ENCODE peak calls at places on chromosomes 4 and X, in ten cellular contexts. F is hepatic stellate cell; R is AG04449; V is neural progenitor cell; P is NCI-H510A treated with DMSO at 0.1 percent for 48 hours; U is glomerular endothelial cell; L is Caki2; C is mammary epithelial cell; X is T-helper 17 cell; Y is stimulated activated CD4-positive, alpha-beta T cell treated with anti-CD3 and anti-CD28 coated beads, Interleukin-4, amount 100 ng/mL, for 1 hour. S is an unnamed sample.

GRCh38 chr4:22842360-22842759 is 149.6 kb downstream of the GBA3 start:
- DNase-seq in L (no peak), P (no peak), V (peak; percentile 76), Y (no peak), F (no peak), U (no peak), R (no peak), X (no peak), C (no peak), S (no peak)

GRCh38 chr4:13980317-13980716 is 352.8 kb upstream of the BOD1L1 start:
- DNase-seq in C (peak; percentile 94), V (no peak), R (peak; percentile 85), P (no peak), L (peak; percentile 29), X (no peak), F (peak; percentile 70), U (no peak), Y (no peak), S (no peak)

GRCh38 chr4:156594619-156595018 is 377.0 kb downstream of the PDGFC start:
- DNase-seq in F (no peak), P (peak; percentile 27), Y (no peak), X (no peak), L (no peak), R (no peak), V (no peak), C (peak; percentile 24), U (no peak), S (no peak)

GRCh38 chrX:46580613-46581012 is 7.0 kb downstream of the CHST7 start:
- DNase-seq in P (no peak), U (no peak), R (no peak), C (no peak), Y (no peak), X (no peak), F (no peak), L (no peak), V (no peak), S (no peak)

GRCh38 chrX:15570145-15570544 is 30.6 kb downstream of the ACE2 start:
- DNase-seq in P (no peak), C (no peak), F (no peak), Y (no peak), L (no peak), X (no peak), R (no peak), U (no peak), V (no peak), S (no peak)

GRCh38 chr4:182143822-182144620 is 99.2 kb upstream of the TENM3 start:
- DNase-seq in X (no peak), F (no peak), C (peak; percentile 88), V (peak; percentile 88), L (peak; percentile 90), R (peak; percentile 38), U (no peak), Y (no peak), P (peak; percentile 34), S (peak; percentile 86)

GRCh38 chr4:91630764-91631163 is 673.0 kb upstream of the GRID2 start:
- DNase-seq in L (no peak), V (no peak), U (no peak), R (no peak), X (no peak), F (no peak), P (no peak), Y (no peak), C (no peak), S (no peak)

GRCh38 chrX:85685843-85686242 is 306.4 kb upstream of the POF1B start:
- DNase-seq in X (no peak), C (no peak), F (no peak), Y (no peak), R (no peak), V (no peak), P (no peak), U (no peak), L (no peak), S (no peak)

GRCh38 chr4:151917145-151917775 is 156.5 kb upstream of the GATB start:
- DNase-seq in F (no peak), R (no peak), P (no peak), L (no peak), C (no peak), Y (no peak), X (no peak), U (no peak), V (peak; percentile 66), S (peak; percentile 53)

GRCh38 chr4:17367201-17367600 is 144.7 kb downstream of the QDPR start:
- DNase-seq in X (no peak), Y (no peak), U (no peak), R (no peak), L (no peak), P (no peak), C (no peak), V (no peak), F (no peak), S (no peak)

GRCh38 chrX:37926700-37927099 is 79.3 kb upstream of the DYNLT3 start:
- DNase-seq in U (peak; percentile 25), X (no peak), F (peak; percentile 9), P (peak; percentile 63), C (no peak), Y (no peak), L (peak; percentile 15), V (peak; percentile 21), R (peak; percentile 0), S (peak; percentile 3)

GRCh38 chrX:150664290-150664689 is 28.9 kb upstream of the MTMR1 start:
- DNase-seq in X (no peak), C (no peak), L (no peak), Y (no peak), R (no peak), P (no peak), U (no peak), F (no peak), V (no peak), S (no peak)

GRCh38 chr4:41213563-41214157 is 682 bp downstream of the APBB2 start:
- DNase-seq in X (no peak), V (no peak), F (no peak), Y (peak; percentile 11), P (no peak), C (peak; percentile 20), L (no peak), R (no peak), U (no peak), S (no peak)

GRCh38 chr4:76212851-76213414 is 691 bp downstream of the SCARB2 start:
- DNase-seq in P (peak; percentile 70), F (no peak), R (no peak), Y (peak; percentile 24), C (peak; percentile 51), X (peak; percentile 31), L (no peak), V (peak; percentile 25), U (no peak), S (peak; percentile 20)

GRCh38 chrX:84168574-84168973 is 19.4 kb downstream of the RPS6KA6 start:
- DNase-seq in U (no peak), L (no peak), Y (no peak), F (no peak), C (no peak), R (no peak), X (no peak), P (no peak), V (no peak), S (no peak)

GRCh38 chrX:150558424-150558823 is 10.0 kb upstream of the MTM1 start:
- DNase-seq in L (no peak), V (peak; percentile 49), P (no peak), X (no peak), Y (no peak), C (no peak), R (no peak), U (no peak), F (no peak), S (peak; percentile 58)

GRCh38 chrX:3994315-3994714 is 280.9 kb upstream of the PRKX start:
- DNase-seq in P (no peak), F (no peak), X (no peak), V (no peak), U (no peak), Y (no peak), C (no peak), L (no peak), R (no peak), S (no peak)

GRCh38 chrX:40931921-40932320 is 153.3 kb upstream of the USP9X start:
- DNase-seq in U (no peak), Y (no peak), V (no peak), F (no peak), C (no peak), P (no peak), X (no peak), L (no peak), R (no peak), S (no peak)

GRCh38 chrX:39409246-39409917 is 608.1 kb downstream of the MID1IP1 start:
- DNase-seq in C (peak; percentile 3), X (no peak), P (no peak), U (no peak), V (no peak), F (no peak), L (no peak), Y (no peak), R (no peak), S (no peak)

GRCh38 chr4:83616252-83616651 is 80.3 kb downstream of the GPAT3 start:
- DNase-seq in X (no peak), R (no peak), P (no peak), U (no peak), Y (no peak), L (no peak), C (no peak), F (no peak), V (no peak), S (no peak)

GRCh38 chr4:522911-523443 is 24.0 kb downstream of the PIGG start:
- DNase-seq in U (no peak), X (no peak), Y (no peak), P (no peak), C (no peak), F (no peak), V (no peak), R (no peak), L (no peak), S (no peak)

GRCh38 chr4:73185903-73186302 is 72.7 kb downstream of the ANKRD17 start:
- DNase-seq in C (no peak), X (no peak), Y (no peak), L (no peak), R (no peak), V (no peak), P (no peak), U (no peak), F (no peak), S (no peak)

GRCh38 chr4:165288639-165289428 is 38.6 kb upstream of the MSMO1 start:
- DNase-seq in L (peak; percentile 2), Y (no peak), P (no peak), R (no peak), U (no peak), F (peak; percentile 34), X (no peak), V (no peak), C (peak; percentile 69), S (no peak)

GRCh38 chrX:86579777-86580176 is 431.5 kb downstream of the DACH2 start:
- DNase-seq in V (no peak), Y (no peak), F (no peak), L (no peak), R (no peak), X (no peak), P (no peak), U (no peak), C (no peak), S (no peak)

GRCh38 chr4:23773884-23774636 is 115.8 kb downstream of the PPARGC1A start:
- DNase-seq in X (no peak), V (no peak), P (no peak), R (no peak), C (no peak), L (no peak), Y (no peak), F (no peak), U (no peak), S (peak; percentile 7)

GRCh38 chr4:108466936-108467902 is 153.2 kb upstream of the RPL34 start:
- DNase-seq in R (peak; percentile 38), F (peak; percentile 46), P (peak; percentile 75), L (no peak), V (no peak), U (no peak), X (no peak), Y (no peak), C (peak; percentile 91), S (no peak)

GRCh38 chr4:186037692-186038658 is 31.0 kb upstream of the TLR3 start:
- DNase-seq in F (peak; percentile 53), V (peak; percentile 72), R (peak; percentile 51), L (peak; percentile 54), Y (no peak), X (no peak), C (peak; percentile 48), U (peak; percentile 86), P (peak; percentile 57), S (peak; percentile 58)

GRCh38 chrX:53009032-53009431 is 39.6 kb upstream of the GPR173 start:
- DNase-seq in X (no peak), C (no peak), V (no peak), U (no peak), Y (no peak), F (no peak), R (no peak), L (no peak), P (no peak), S (no peak)

S was measured in H7.